ENCODE peak calls at places on chromosomes 1 and 21, in seven cellular contexts. M is NCI-H1436; Y is fibroblast of pulmonary artery; G is activated CD4-positive, alpha-beta T cell treated with anti-CD3 and anti-CD28 coated beads, Interleukin-2, amount 10 ng/mL, durations not matched to agents 7 days and 5 days; F is CD8-positive, alpha-beta memory T cell; X is cardiac muscle cell; V is activated T-cell treated with anti-CD3 and anti-CD28 coated beads for 1 hour. S is an unnamed sample.

GRCh38 chr1:115282825-115283224 is 55.2 kb downstream of the NGF start:
- DNase-seq in M (no peak), Y (peak; percentile 42), G (no peak), F (no peak), X (no peak), V (no peak), S (no peak)

GRCh38 chr1:18651727-18652126 is 21.1 kb downstream of the PAX7 start:
- DNase-seq in M (no peak), Y (no peak), G (peak; percentile 14), F (no peak), X (no peak), V (no peak), S (no peak)

GRCh38 chr1:3885611-3886010 is 14.5 kb downstream of the C1orf174 start:
- DNase-seq in M (no peak), Y (no peak), G (no peak), F (no peak), X (no peak), V (no peak), S (no peak)

GRCh38 chr1:77288275-77288674 is 6.5 kb downstream of the AK5 start:
- DNase-seq in M (no peak), Y (peak; percentile 72), G (no peak), F (no peak), X (no peak), V (no peak), S (no peak)

GRCh38 chr1:174032823-174033222 is 10.7 kb upstream of the RC3H1 start:
- DNase-seq in M (no peak), Y (no peak), G (no peak), F (no peak), X (no peak), V (no peak), S (no peak)

GRCh38 chr1:8663090-8663802 is 154.2 kb downstream of the RERE start:
- DNase-seq in M (no peak), Y (peak; percentile 30), G (no peak), F (no peak), X (no peak), V (no peak), S (no peak)

GRCh38 chr1:208052135-208052534 is 141.2 kb upstream of the CD34 start:
- DNase-seq in M (no peak), Y (no peak), G (no peak), F (no peak), X (no peak), V (no peak), S (no peak)

GRCh38 chr1:27928216-27928954 is 6.4 kb upstream of the SMPDL3B start:
- DNase-seq in M (no peak), Y (no peak), G (no peak), F (no peak), X (no peak), V (no peak), S (no peak)

GRCh38 chr1:163799190-163799805 is 477.5 kb downstream of the NUF2 start:
- DNase-seq in M (no peak), Y (no peak), G (no peak), F (no peak), X (no peak), V (no peak), S (peak; percentile 75)

GRCh38 chr1:91610102-91610501 is 109.5 kb downstream of the CDC7 start:
- DNase-seq in M (no peak), Y (no peak), G (no peak), F (no peak), X (no peak), V (no peak), S (no peak)

GRCh38 chr1:111234866-111235265 is 7.4 kb downstream of the CHI3L2 start:
- DNase-seq in M (no peak), Y (no peak), G (no peak), F (no peak), X (no peak), V (no peak), S (no peak)

GRCh38 chr21:33666153-33666552 is 23.9 kb downstream of the ITSN1 start:
- DNase-seq in M (no peak), Y (peak; percentile 35), G (no peak), F (no peak), X (no peak), V (no peak), S (no peak)

GRCh38 chr1:19862944-19863343 is 19.3 kb upstream of the OTUD3 start:
- DNase-seq in M (no peak), Y (no peak), G (no peak), F (no peak), X (no peak), V (no peak), S (no peak)